ENCODE peak calls at places on chromosomes 7 and 10, in eight cellular contexts. B is osteoblast; N is CD4-positive, alpha-beta T cell; D is AG04450; M is SK-N-SH; K is hepatocyte; Y is psoas muscle; J is upper lobe of right lung. Z is an unnamed sample.

GRCh38 chr7:141360414-141360760 is 190.8 kb upstream of the AGK start:
- DNase-seq in B (no peak), N (no peak), D (no peak), M (no peak), K (no peak), Y (no peak), J (no peak), Z (no peak)

GRCh38 chr7:137169282-137169698 is 174.2 kb downstream of the PTN start:
- DNase-seq in B (no peak), N (no peak), D (peak; percentile 55), M (peak; percentile 83), K (peak; percentile 85), Y (peak; percentile 45), J (peak; percentile 57), Z (peak; percentile 61)

GRCh38 chr7:20459411-20459810 is 128.7 kb downstream of the ITGB8 start:
- DNase-seq in B (no peak), N (no peak), D (no peak), M (no peak), K (no peak), Y (no peak), J (no peak), Z (no peak)

GRCh38 chr10:69908071-69908470 is 106.4 kb downstream of the COL13A1 start:
- DNase-seq in B (no peak), N (no peak), D (no peak), M (no peak), K (no peak), Y (no peak), J (no peak), Z (no peak)

GRCh38 chr10:100544950-100545349 is 9.2 kb downstream of the HIF1AN start:
- DNase-seq in B (no peak), N (no peak), D (no peak), M (no peak), K (no peak), Y (no peak), J (no peak), Z (no peak)

GRCh38 chr7:143811-144453 is 48.4 kb upstream of the FAM20C start:
- DNase-seq in B (peak; percentile 85), N (no peak), D (no peak), M (no peak), K (no peak), Y (peak; percentile 37), J (peak; percentile 60), Z (no peak)

GRCh38 chr10:47207894-47208469 is 92.0 kb upstream of the GDF10 start:
- DNase-seq in B (no peak), N (no peak), D (no peak), M (no peak), K (no peak), Y (no peak), J (no peak), Z (no peak)

GRCh38 chr7:117088623-117089199 is 135.4 kb downstream of the ST7 start:
- DNase-seq in B (no peak), N (no peak), D (no peak), M (no peak), K (no peak), Y (no peak), J (no peak), Z (no peak)

GRCh38 chr7:111439977-111440376 is 122.3 kb downstream of the IMMP2L start:
- DNase-seq in B (no peak), N (no peak), D (no peak), M (no peak), K (no peak), Y (no peak), J (no peak), Z (no peak)

GRCh38 chr7:142385528-142386340 is 127.9 kb upstream of the PRSS58 start:
- DNase-seq in B (peak; percentile 72), N (no peak), D (peak; percentile 33), M (peak; percentile 62), K (peak; percentile 72), Y (peak; percentile 58), J (no peak), Z (peak; percentile 61)

GRCh38 chr10:122494173-122494820 is 32.9 kb downstream of the HTRA1 start:
- DNase-seq in B (no peak), N (no peak), D (no peak), M (no peak), K (no peak), Y (no peak), J (peak; percentile 51), Z (no peak)

GRCh38 chr10:102368072-102368471 is 27.4 kb upstream of the NFKB2 start:
- DNase-seq in B (peak; percentile 58), N (no peak), D (no peak), M (no peak), K (no peak), Y (no peak), J (no peak), Z (no peak)

GRCh38 chr7:115332691-115333090 is 410.8 kb downstream of the MDFIC start:
- DNase-seq in B (no peak), N (no peak), D (no peak), M (no peak), K (no peak), Y (no peak), J (no peak), Z (no peak)

GRCh38 chr7:79820387-79820786 is 314.2 kb upstream of the GNAI1 start:
- DNase-seq in B (no peak), N (no peak), D (peak; percentile 68), M (peak; percentile 52), K (peak; percentile 70), Y (peak; percentile 63), J (no peak), Z (no peak)

GRCh38 chr10:22927661-22928403 is at the start of gene ARMC3:
- DNase-seq in B (peak; percentile 71), N (peak; percentile 41), D (no peak), M (peak; percentile 82), K (peak; percentile 86), Y (peak; percentile 69), J (peak; percentile 84), Z (peak; percentile 95)

GRCh38 chr10:102729090-102730026 is 14.4 kb upstream of the WBP1L start:
- DNase-seq in B (peak; percentile 98), N (peak; percentile 55), D (no peak), M (peak; percentile 87), K (peak; percentile 91), Y (peak; percentile 94), J (peak; percentile 93), Z (peak; percentile 91)

GRCh38 chr10:533186-533585 is 156.3 kb downstream of the DIP2C start:
- DNase-seq in B (peak; percentile 15), N (no peak), D (no peak), M (no peak), K (no peak), Y (no peak), J (peak; percentile 23), Z (no peak)

GRCh38 chr10:62058476-62058875 is 157.0 kb downstream of the ARID5B start:
- DNase-seq in B (no peak), N (no peak), D (no peak), M (no peak), K (no peak), Y (no peak), J (no peak), Z (no peak)

GRCh38 chr10:124217906-124218769 is 124.7 kb upstream of the CHST15 start:
- DNase-seq in B (peak; percentile 34), N (no peak), D (no peak), M (no peak), K (no peak), Y (no peak), J (no peak), Z (no peak)

GRCh38 chr7:84013616-84014240 is 180.9 kb downstream of the SEMA3A start:
- DNase-seq in B (no peak), N (no peak), D (no peak), M (no peak), K (no peak), Y (no peak), J (no peak), Z (no peak)
- TF ChIP-seq CTCF in B (no peak), N (no peak), D (no peak), M (no peak), K (no peak), Y (no peak), J (no peak), Z (no peak)

GRCh38 chr7:126485791-126486190 is 767.0 kb downstream of the GRM8 start:
- DNase-seq in B (no peak), N (no peak), D (no peak), M (no peak), K (no peak), Y (no peak), J (no peak), Z (no peak)
- TF ChIP-seq CTCF in B (no peak), N (no peak), D (no peak), M (no peak), K (no peak), Y (no peak), J (no peak), Z (no peak)

GRCh38 chr10:78277267-78277666 is 243.6 kb downstream of the RPS24 start:
- DNase-seq in B (peak; percentile 73), N (no peak), D (no peak), M (no peak), K (no peak), Y (no peak), J (no peak), Z (no peak)

GRCh38 chr10:78277734-78278404 is 244.2 kb downstream of the RPS24 start:
- DNase-seq in B (peak; percentile 94), N (no peak), D (no peak), M (peak; percentile 36), K (peak; percentile 23), Y (peak; percentile 95), J (no peak), Z (no peak)

GRCh38 chr10:78272329-78272728 is 238.7 kb downstream of the RPS24 start:
- DNase-seq in B (no peak), N (no peak), D (no peak), M (no peak), K (no peak), Y (peak; percentile 26), J (no peak), Z (no peak)

GRCh38 chr10:78276139-78276538 is 242.5 kb downstream of the RPS24 start:
- DNase-seq in B (no peak), N (no peak), D (no peak), M (no peak), K (no peak), Y (no peak), J (no peak), Z (no peak)

DNA sequence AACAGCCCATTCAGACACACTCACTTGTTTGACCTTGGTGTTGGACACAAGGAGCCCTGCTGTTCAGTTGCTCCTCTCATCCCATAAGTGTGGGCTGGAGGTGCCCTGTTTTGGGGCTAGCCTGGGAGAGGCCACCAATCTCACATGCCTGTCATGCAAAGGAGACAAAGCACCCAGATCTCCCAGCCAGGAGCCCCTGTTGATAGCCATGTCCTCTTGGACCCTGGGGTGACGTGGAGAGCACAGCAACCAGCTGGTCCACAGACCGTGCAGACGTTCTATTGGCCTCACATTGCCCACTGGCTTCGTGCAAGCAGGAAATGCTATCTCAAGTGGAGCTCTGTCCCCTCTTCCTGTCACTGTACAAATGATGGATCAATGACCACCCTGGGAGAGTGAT is 240.8 kb downstream of the RPS24 start:
- DNase-seq in B (no peak), N (no peak), D (no peak), M (no peak), K (no peak), Y (peak; percentile 27), J (no peak), Z (no peak)
- TF ChIP-seq CTCF in B (no peak), N (no peak), D (no peak), M (no peak), K (no peak), Y (no peak), J (no peak), Z (no peak)

DNA sequence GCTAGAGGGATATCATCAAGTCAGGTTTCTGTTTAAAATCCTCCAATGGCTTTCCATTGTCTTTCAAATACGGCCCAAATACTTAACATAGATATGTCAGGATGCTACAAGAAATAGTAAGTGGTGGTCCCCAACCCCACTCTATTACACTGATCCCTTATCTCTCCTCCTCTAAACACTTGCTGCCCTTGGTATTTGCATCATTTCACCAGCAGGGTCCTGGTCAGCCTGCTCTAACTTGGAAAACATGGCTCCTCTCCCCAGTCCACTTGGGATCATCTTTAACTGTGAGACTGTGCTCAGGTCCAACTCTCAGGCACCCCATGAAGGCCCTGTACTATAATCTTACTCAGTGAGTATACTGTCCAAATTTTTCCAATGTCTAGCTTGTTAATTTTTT is 53.8 kb upstream of the GSAP start:
- DNase-seq in B (no peak), N (no peak), D (no peak), M (no peak), K (no peak), Y (no peak), J (no peak), Z (no peak)
- TF ChIP-seq CTCF in B (no peak), N (no peak), D (no peak), M (no peak), K (no peak), Y (no peak), J (no peak), Z (no peak)